ENCODE peak calls at places on chromosomes 12 and 14, in six cellular contexts. One of them, this sample, is unnamed.

GRCh38 chr12:21819678-21820077 is 45.2 kb upstream of the KCNJ8 start:
- DNase-seq in fibroblast of the aortic adventitia: no peak
- DNase-seq in head of caudate nucleus: no peak
- DNase-seq in left lung: no peak
- DNase-seq in activated effector memory CD4-positive, alpha-beta T cell treated with anti-CD3 and anti-CD28 coated beads, Interleukin-2, amount 50 U/mL, for 16 hours: no peak
- DNase-seq in endodermal cell: no peak
- DNase-seq in this sample: no peak

GRCh38 chr12:63961543-63961942 is 117.0 kb downstream of the SRGAP1 start:
- DNase-seq in left lung: no peak
- DNase-seq in endodermal cell: no peak
- DNase-seq in head of caudate nucleus: no peak
- DNase-seq in activated effector memory CD4-positive, alpha-beta T cell treated with anti-CD3 and anti-CD28 coated beads, Interleukin-2, amount 50 U/mL, for 16 hours: no peak
- DNase-seq in fibroblast of the aortic adventitia: no peak
- DNase-seq in this sample: no peak

GRCh38 chr12:69290545-69291277 is 51.3 kb downstream of the CPSF6 start:
- DNase-seq in endodermal cell: peak; percentile 98
- DNase-seq in left lung: no peak
- DNase-seq in head of caudate nucleus: peak; percentile 87
- DNase-seq in fibroblast of the aortic adventitia: peak; percentile 79
- DNase-seq in activated effector memory CD4-positive, alpha-beta T cell treated with anti-CD3 and anti-CD28 coated beads, Interleukin-2, amount 50 U/mL, for 16 hours: peak; percentile 89
- DNase-seq in this sample: peak; percentile 69

GRCh38 chr14:87233266-87233665 is 759.7 kb downstream of the GALC start:
- DNase-seq in activated effector memory CD4-positive, alpha-beta T cell treated with anti-CD3 and anti-CD28 coated beads, Interleukin-2, amount 50 U/mL, for 16 hours: no peak
- DNase-seq in left lung: no peak
- DNase-seq in fibroblast of the aortic adventitia: no peak
- DNase-seq in endodermal cell: peak; percentile 56
- DNase-seq in head of caudate nucleus: no peak
- DNase-seq in this sample: no peak

GRCh38 chr12:14885718-14886201 is at the start of gene MGP:
- DNase-seq in fibroblast of the aortic adventitia: peak; percentile 98
- DNase-seq in head of caudate nucleus: peak; percentile 34
- DNase-seq in endodermal cell: no peak
- DNase-seq in activated effector memory CD4-positive, alpha-beta T cell treated with anti-CD3 and anti-CD28 coated beads, Interleukin-2, amount 50 U/mL, for 16 hours: no peak
- DNase-seq in left lung: no peak
- DNase-seq in this sample: no peak

GRCh38 chr12:94020335-94020734 is 128.0 kb upstream of the PLXNC1 start:
- DNase-seq in fibroblast of the aortic adventitia: no peak
- DNase-seq in activated effector memory CD4-positive, alpha-beta T cell treated with anti-CD3 and anti-CD28 coated beads, Interleukin-2, amount 50 U/mL, for 16 hours: no peak
- DNase-seq in endodermal cell: no peak
- DNase-seq in head of caudate nucleus: no peak
- DNase-seq in left lung: no peak
- DNase-seq in this sample: no peak

GRCh38 chr12:64618953-64619590 is 8.8 kb downstream of the RASSF3 start:
- DNase-seq in head of caudate nucleus: no peak
- DNase-seq in activated effector memory CD4-positive, alpha-beta T cell treated with anti-CD3 and anti-CD28 coated beads, Interleukin-2, amount 50 U/mL, for 16 hours: no peak
- DNase-seq in fibroblast of the aortic adventitia: peak; percentile 77
- DNase-seq in left lung: no peak
- DNase-seq in endodermal cell: peak; percentile 20
- DNase-seq in this sample: peak; percentile 55

GRCh38 chr14:101460986-101461750 is 100.1 kb upstream of the DIO3 start:
- DNase-seq in fibroblast of the aortic adventitia: no peak
- DNase-seq in activated effector memory CD4-positive, alpha-beta T cell treated with anti-CD3 and anti-CD28 coated beads, Interleukin-2, amount 50 U/mL, for 16 hours: no peak
- DNase-seq in left lung: no peak
- DNase-seq in endodermal cell: peak; percentile 37
- DNase-seq in head of caudate nucleus: peak; percentile 12
- DNase-seq in this sample: no peak

GRCh38 chr12:40618621-40619020 is 73.6 kb upstream of the CNTN1 start:
- DNase-seq in head of caudate nucleus: no peak
- DNase-seq in left lung: no peak
- DNase-seq in endodermal cell: no peak
- DNase-seq in activated effector memory CD4-positive, alpha-beta T cell treated with anti-CD3 and anti-CD28 coated beads, Interleukin-2, amount 50 U/mL, for 16 hours: no peak
- DNase-seq in fibroblast of the aortic adventitia: peak; percentile 2
- DNase-seq in this sample: no peak

GRCh38 chr14:94827711-94828505 is 58.0 kb upstream of the GSC start:
- DNase-seq in left lung: no peak
- DNase-seq in fibroblast of the aortic adventitia: no peak
- DNase-seq in activated effector memory CD4-positive, alpha-beta T cell treated with anti-CD3 and anti-CD28 coated beads, Interleukin-2, amount 50 U/mL, for 16 hours: no peak
- DNase-seq in head of caudate nucleus: no peak
- DNase-seq in endodermal cell: no peak
- DNase-seq in this sample: no peak

GRCh38 chr12:98490491-98491453 is 24.6 kb upstream of the TMPO start:
- DNase-seq in fibroblast of the aortic adventitia: peak; percentile 94
- DNase-seq in head of caudate nucleus: peak; percentile 95
- DNase-seq in left lung: peak; percentile 83
- DNase-seq in endodermal cell: peak; percentile 100
- DNase-seq in activated effector memory CD4-positive, alpha-beta T cell treated with anti-CD3 and anti-CD28 coated beads, Interleukin-2, amount 50 U/mL, for 16 hours: peak; percentile 94
- DNase-seq in this sample: peak; percentile 70

GRCh38 chr12:11892065-11892391 is 178.7 kb upstream of the BCL2L14 start:
- DNase-seq in activated effector memory CD4-positive, alpha-beta T cell treated with anti-CD3 and anti-CD28 coated beads, Interleukin-2, amount 50 U/mL, for 16 hours: no peak
- DNase-seq in endodermal cell: no peak
- DNase-seq in left lung: no peak
- DNase-seq in head of caudate nucleus: no peak
- DNase-seq in fibroblast of the aortic adventitia: peak; percentile 22
- DNase-seq in this sample: no peak

GRCh38 chr12:63995512-63995911 is 151.0 kb downstream of the SRGAP1 start:
- DNase-seq in activated effector memory CD4-positive, alpha-beta T cell treated with anti-CD3 and anti-CD28 coated beads, Interleukin-2, amount 50 U/mL, for 16 hours: no peak
- DNase-seq in fibroblast of the aortic adventitia: no peak
- DNase-seq in head of caudate nucleus: no peak
- DNase-seq in left lung: no peak
- DNase-seq in endodermal cell: no peak
- DNase-seq in this sample: no peak

GRCh38 chr12:24997970-24998582 is 49.2 kb upstream of the BCAT1 start:
- DNase-seq in activated effector memory CD4-positive, alpha-beta T cell treated with anti-CD3 and anti-CD28 coated beads, Interleukin-2, amount 50 U/mL, for 16 hours: no peak
- DNase-seq in left lung: no peak
- DNase-seq in fibroblast of the aortic adventitia: peak; percentile 74
- DNase-seq in endodermal cell: no peak
- DNase-seq in head of caudate nucleus: no peak
- DNase-seq in this sample: peak; percentile 69

GRCh38 chr14:96162741-96163140 is 41.9 kb upstream of the BDKRB2 start:
- DNase-seq in left lung: no peak
- DNase-seq in head of caudate nucleus: no peak
- DNase-seq in endodermal cell: peak; percentile 11
- DNase-seq in activated effector memory CD4-positive, alpha-beta T cell treated with anti-CD3 and anti-CD28 coated beads, Interleukin-2, amount 50 U/mL, for 16 hours: peak; percentile 37
- DNase-seq in fibroblast of the aortic adventitia: peak; percentile 56
- DNase-seq in this sample: no peak

GRCh38 chr14:101198398-101199027 is 295.0 kb upstream of the RTL1 start:
- DNase-seq in endodermal cell: peak; percentile 31
- DNase-seq in left lung: peak; percentile 59
- DNase-seq in fibroblast of the aortic adventitia: no peak
- DNase-seq in activated effector memory CD4-positive, alpha-beta T cell treated with anti-CD3 and anti-CD28 coated beads, Interleukin-2, amount 50 U/mL, for 16 hours: peak; percentile 5
- DNase-seq in head of caudate nucleus: peak; percentile 10
- DNase-seq in this sample: no peak

GRCh38 chr14:38931969-38932652 is 170.9 kb downstream of the SEC23A start:
- DNase-seq in endodermal cell: peak; percentile 66
- DNase-seq in left lung: no peak
- DNase-seq in activated effector memory CD4-positive, alpha-beta T cell treated with anti-CD3 and anti-CD28 coated beads, Interleukin-2, amount 50 U/mL, for 16 hours: no peak
- DNase-seq in head of caudate nucleus: no peak
- DNase-seq in fibroblast of the aortic adventitia: no peak
- DNase-seq in this sample: no peak

This sample was measured in GM13976.